ENCODE peak calls at places on chromosomes 5 and 9, in eight cellular contexts. One of them, this sample, is unnamed.

GRCh38 chr5:174831985-174832384 is 107.6 kb downstream of the MSX2 start:
- DNase-seq in psoas muscle: no peak
- DNase-seq in neuronal stem cell: no peak
- DNase-seq in GM23248: no peak
- DNase-seq in CD8-positive, alpha-beta memory T cell: no peak
- DNase-seq in thoracic aorta: no peak
- DNase-seq in adrenal gland: no peak
- DNase-seq in CD4-positive, alpha-beta memory T cell: no peak
- DNase-seq in this sample: no peak

GRCh38 chr5:72499730-72500129 is 7.5 kb downstream of the ZNF366 start:
- DNase-seq in CD4-positive, alpha-beta memory T cell: no peak
- DNase-seq in GM23248: no peak
- DNase-seq in adrenal gland: no peak
- DNase-seq in neuronal stem cell: no peak
- DNase-seq in psoas muscle: peak; percentile 60
- DNase-seq in thoracic aorta: no peak
- DNase-seq in CD8-positive, alpha-beta memory T cell: no peak
- DNase-seq in this sample: no peak

GRCh38 chr9:18906656-18907395 is 126.2 kb downstream of the SAXO1 start:
- DNase-seq in CD4-positive, alpha-beta memory T cell: no peak
- DNase-seq in adrenal gland: peak; percentile 47
- DNase-seq in CD8-positive, alpha-beta memory T cell: no peak
- DNase-seq in psoas muscle: no peak
- DNase-seq in thoracic aorta: no peak
- DNase-seq in GM23248: peak; percentile 85
- DNase-seq in neuronal stem cell: no peak
- DNase-seq in this sample: no peak

GRCh38 chr9:22643541-22643940 is 196.9 kb downstream of the DMRTA1 start:
- DNase-seq in adrenal gland: no peak
- DNase-seq in thoracic aorta: no peak
- DNase-seq in CD4-positive, alpha-beta memory T cell: no peak
- DNase-seq in CD8-positive, alpha-beta memory T cell: no peak
- DNase-seq in neuronal stem cell: no peak
- DNase-seq in GM23248: peak; percentile 50
- DNase-seq in psoas muscle: no peak
- DNase-seq in this sample: no peak

GRCh38 chr5:139848508-139849100 is 53.0 kb downstream of the PSD2 start:
- DNase-seq in psoas muscle: no peak
- DNase-seq in CD8-positive, alpha-beta memory T cell: no peak
- DNase-seq in neuronal stem cell: no peak
- DNase-seq in adrenal gland: peak; percentile 24
- DNase-seq in GM23248: no peak
- DNase-seq in CD4-positive, alpha-beta memory T cell: no peak
- DNase-seq in thoracic aorta: no peak
- DNase-seq in this sample: no peak

GRCh38 chr5:141637266-141637692 is 482 bp downstream of the RELL2 start:
- DNase-seq in neuronal stem cell: peak; percentile 26
- DNase-seq in CD4-positive, alpha-beta memory T cell: peak; percentile 69
- DNase-seq in thoracic aorta: no peak
- DNase-seq in CD8-positive, alpha-beta memory T cell: peak; percentile 46
- DNase-seq in psoas muscle: no peak
- DNase-seq in adrenal gland: no peak
- DNase-seq in GM23248: peak; percentile 40
- DNase-seq in this sample: no peak

GRCh38 chr5:141680751-141681201 is 1.3 kb downstream of the ARAP3 start:
- DNase-seq in GM23248: no peak
- DNase-seq in CD4-positive, alpha-beta memory T cell: no peak
- DNase-seq in adrenal gland: peak; percentile 69
- DNase-seq in CD8-positive, alpha-beta memory T cell: no peak
- DNase-seq in psoas muscle: no peak
- DNase-seq in thoracic aorta: no peak
- DNase-seq in neuronal stem cell: peak; percentile 79
- DNase-seq in this sample: no peak

GRCh38 chr9:132983814-132984201 is 5.3 kb downstream of the GFI1B start:
- DNase-seq in thoracic aorta: no peak
- DNase-seq in psoas muscle: no peak
- DNase-seq in CD8-positive, alpha-beta memory T cell: no peak
- DNase-seq in adrenal gland: no peak
- DNase-seq in CD4-positive, alpha-beta memory T cell: no peak
- DNase-seq in neuronal stem cell: no peak
- DNase-seq in GM23248: no peak
- DNase-seq in this sample: no peak

GRCh38 chr9:123597926-123598556 is 242.0 kb downstream of the CRB2 start:
- DNase-seq in GM23248: no peak
- DNase-seq in thoracic aorta: no peak
- DNase-seq in adrenal gland: no peak
- DNase-seq in neuronal stem cell: no peak
- DNase-seq in CD4-positive, alpha-beta memory T cell: no peak
- DNase-seq in CD8-positive, alpha-beta memory T cell: no peak
- DNase-seq in psoas muscle: no peak
- DNase-seq in this sample: no peak

GRCh38 chr5:104538835-104539234 is 976.2 kb upstream of the NUDT12 start:
- DNase-seq in adrenal gland: no peak
- DNase-seq in GM23248: no peak
- DNase-seq in CD4-positive, alpha-beta memory T cell: no peak
- DNase-seq in CD8-positive, alpha-beta memory T cell: no peak
- DNase-seq in neuronal stem cell: no peak
- DNase-seq in thoracic aorta: no peak
- DNase-seq in psoas muscle: no peak
- DNase-seq in this sample: no peak

GRCh38 chr5:111699324-111699723 is 57.7 kb downstream of the NREP start:
- DNase-seq in GM23248: no peak
- DNase-seq in psoas muscle: no peak
- DNase-seq in adrenal gland: no peak
- DNase-seq in thoracic aorta: no peak
- DNase-seq in CD8-positive, alpha-beta memory T cell: no peak
- DNase-seq in neuronal stem cell: no peak
- DNase-seq in CD4-positive, alpha-beta memory T cell: no peak
- DNase-seq in this sample: no peak

GRCh38 chr9:105053209-105053652 is 125.3 kb upstream of the ABCA1 start:
- DNase-seq in psoas muscle: peak; percentile 49
- DNase-seq in adrenal gland: peak; percentile 83
- DNase-seq in neuronal stem cell: no peak
- DNase-seq in CD4-positive, alpha-beta memory T cell: no peak
- DNase-seq in CD8-positive, alpha-beta memory T cell: no peak
- DNase-seq in thoracic aorta: no peak
- DNase-seq in GM23248: peak; percentile 87
- DNase-seq in this sample: no peak

GRCh38 chr9:114031948-114032688 is 46.0 kb downstream of the AMBP start:
- DNase-seq in thoracic aorta: no peak
- DNase-seq in psoas muscle: no peak
- DNase-seq in adrenal gland: no peak
- DNase-seq in neuronal stem cell: no peak
- DNase-seq in GM23248: no peak
- DNase-seq in CD8-positive, alpha-beta memory T cell: no peak
- DNase-seq in CD4-positive, alpha-beta memory T cell: no peak
- DNase-seq in this sample: no peak

GRCh38 chr5:34022131-34022705 is 14.4 kb upstream of the AMACR start:
- DNase-seq in neuronal stem cell: no peak
- DNase-seq in GM23248: peak; percentile 74
- DNase-seq in psoas muscle: no peak
- DNase-seq in CD8-positive, alpha-beta memory T cell: no peak
- DNase-seq in adrenal gland: no peak
- DNase-seq in CD4-positive, alpha-beta memory T cell: no peak
- DNase-seq in thoracic aorta: no peak
- DNase-seq in this sample: no peak

GRCh38 chr5:115194671-115195070 is 25.0 kb upstream of the TRIM36 start:
- DNase-seq in CD8-positive, alpha-beta memory T cell: no peak
- DNase-seq in neuronal stem cell: no peak
- DNase-seq in thoracic aorta: no peak
- DNase-seq in GM23248: peak; percentile 52
- DNase-seq in psoas muscle: no peak
- DNase-seq in CD4-positive, alpha-beta memory T cell: no peak
- DNase-seq in adrenal gland: no peak
- DNase-seq in this sample: peak; percentile 78

GRCh38 chr9:33475357-33475756 is 1.6 kb upstream of the NOL6 start:
- DNase-seq in CD8-positive, alpha-beta memory T cell: no peak
- DNase-seq in GM23248: no peak
- DNase-seq in CD4-positive, alpha-beta memory T cell: no peak
- DNase-seq in adrenal gland: no peak
- DNase-seq in neuronal stem cell: no peak
- DNase-seq in psoas muscle: no peak
- DNase-seq in thoracic aorta: no peak
- DNase-seq in this sample: no peak

GRCh38 chr5:87899109-87900100 is 369.2 kb downstream of the TMEM161B start:
- DNase-seq in CD8-positive, alpha-beta memory T cell: no peak
- DNase-seq in CD4-positive, alpha-beta memory T cell: no peak
- DNase-seq in neuronal stem cell: peak; percentile 90
- DNase-seq in psoas muscle: peak; percentile 73
- DNase-seq in adrenal gland: no peak
- DNase-seq in thoracic aorta: no peak
- DNase-seq in GM23248: peak; percentile 1
- DNase-seq in this sample: no peak

GRCh38 chr5:41392016-41392415 is 118.4 kb downstream of the PLCXD3 start:
- DNase-seq in GM23248: no peak
- DNase-seq in thoracic aorta: no peak
- DNase-seq in CD8-positive, alpha-beta memory T cell: no peak
- DNase-seq in adrenal gland: no peak
- DNase-seq in neuronal stem cell: no peak
- DNase-seq in psoas muscle: no peak
- DNase-seq in CD4-positive, alpha-beta memory T cell: no peak
- DNase-seq in this sample: no peak

GRCh38 chr9:136405481-136405880 is 4.9 kb downstream of the ENTR1 start:
- DNase-seq in CD8-positive, alpha-beta memory T cell: no peak
- DNase-seq in neuronal stem cell: no peak
- DNase-seq in CD4-positive, alpha-beta memory T cell: no peak
- DNase-seq in adrenal gland: peak; percentile 61
- DNase-seq in thoracic aorta: no peak
- DNase-seq in psoas muscle: no peak
- DNase-seq in GM23248: no peak
- DNase-seq in this sample: no peak
- H3K36me3 ChIP-seq in CD8-positive, alpha-beta memory T cell: peaks cover 8% of the 10 kb centered on the region
- H3K36me3 ChIP-seq in neuronal stem cell: peaks cover 41% of the 10 kb centered on the region
- H3K36me3 ChIP-seq in CD4-positive, alpha-beta memory T cell: peaks cover 18% of the 10 kb centered on the region
- H3K36me3 ChIP-seq in adrenal gland: no peaks in the 10 kb centered on the region
- H3K36me3 ChIP-seq in thoracic aorta: peaks cover 15% of the 10 kb centered on the region
- H3K36me3 ChIP-seq in psoas muscle: no peaks in the 10 kb centered on the region
- H3K36me3 ChIP-seq in GM23248: peaks cover 4% of the 10 kb centered on the region
- H3K36me3 ChIP-seq in this sample: peaks cover 47% of the 10 kb centered on the region

DNA sequence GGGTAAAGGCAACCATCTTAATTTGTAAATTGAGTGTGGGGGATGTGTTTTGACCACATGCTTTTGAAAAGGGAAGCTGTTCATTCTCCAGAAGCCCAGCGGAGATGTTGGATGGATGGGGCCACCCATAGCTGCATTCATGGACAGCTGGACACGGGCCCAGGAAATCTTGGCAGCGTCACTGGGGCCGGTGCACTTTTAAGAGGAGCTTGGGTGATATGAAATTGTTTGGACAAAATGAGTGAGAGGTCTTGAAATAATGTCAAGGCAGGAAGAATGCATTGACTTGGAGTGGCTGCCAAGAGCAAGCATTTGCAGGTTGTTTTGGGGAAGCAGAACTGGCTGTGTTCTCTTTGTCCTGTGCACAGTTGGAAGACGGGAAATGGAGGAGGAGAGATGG is 33.6 kb downstream of the SYK start:
- DNase-seq in thoracic aorta: no peak
- DNase-seq in CD8-positive, alpha-beta memory T cell: no peak
- DNase-seq in neuronal stem cell: no peak
- DNase-seq in GM23248: no peak
- DNase-seq in psoas muscle: no peak
- DNase-seq in CD4-positive, alpha-beta memory T cell: no peak
- DNase-seq in adrenal gland: no peak
- DNase-seq in this sample: no peak
- H3K36me3 ChIP-seq in thoracic aorta: no peaks in the 10 kb centered on the region
- H3K36me3 ChIP-seq in CD8-positive, alpha-beta memory T cell: no peaks in the 10 kb centered on the region
- H3K36me3 ChIP-seq in neuronal stem cell: no peaks in the 10 kb centered on the region
- H3K36me3 ChIP-seq in GM23248: no peaks in the 10 kb centered on the region
- H3K36me3 ChIP-seq in psoas muscle: no peaks in the 10 kb centered on the region
- H3K36me3 ChIP-seq in CD4-positive, alpha-beta memory T cell: no peaks in the 10 kb centered on the region
- H3K36me3 ChIP-seq in adrenal gland: no peaks in the 10 kb centered on the region
- H3K36me3 ChIP-seq in this sample: no peaks in the 10 kb centered on the region

DNA sequence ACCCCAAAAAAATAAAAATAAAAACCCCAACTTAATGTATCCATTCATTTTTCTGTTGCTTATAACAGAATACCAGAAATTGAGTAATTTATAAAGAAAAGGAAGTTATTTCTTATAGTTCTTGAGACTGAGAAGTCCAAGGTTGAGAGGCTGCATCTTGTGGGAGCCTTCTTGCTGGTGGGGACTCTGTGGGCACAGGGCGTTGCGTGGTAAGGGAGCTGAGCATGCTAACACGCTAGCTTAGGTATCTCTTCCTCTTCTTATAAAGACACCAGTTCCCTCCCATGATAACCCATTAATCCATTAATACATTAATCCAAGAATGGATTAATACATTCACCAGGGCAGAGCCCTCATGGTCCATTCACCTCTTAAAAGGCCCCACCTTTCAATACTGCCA is 150.9 kb downstream of the ZSWIM6 start:
- DNase-seq in CD4-positive, alpha-beta memory T cell: no peak
- DNase-seq in GM23248: no peak
- DNase-seq in thoracic aorta: no peak
- DNase-seq in neuronal stem cell: no peak
- DNase-seq in CD8-positive, alpha-beta memory T cell: no peak
- DNase-seq in psoas muscle: no peak
- DNase-seq in adrenal gland: no peak
- DNase-seq in this sample: no peak
- H3K36me3 ChIP-seq in CD4-positive, alpha-beta memory T cell: no peaks in the 10 kb centered on the region
- H3K36me3 ChIP-seq in GM23248: no peaks in the 10 kb centered on the region
- H3K36me3 ChIP-seq in thoracic aorta: no peaks in the 10 kb centered on the region
- H3K36me3 ChIP-seq in neuronal stem cell: peaks cover 4% of the 10 kb centered on the region
- H3K36me3 ChIP-seq in CD8-positive, alpha-beta memory T cell: no peaks in the 10 kb centered on the region
- H3K36me3 ChIP-seq in psoas muscle: no peaks in the 10 kb centered on the region
- H3K36me3 ChIP-seq in adrenal gland: no peaks in the 10 kb centered on the region
- H3K36me3 ChIP-seq in this sample: peaks cover 93% of the 10 kb centered on the region

GRCh38 chr9:88998911-88999310 is 7.6 kb downstream of the S1PR3 start:
- DNase-seq in CD8-positive, alpha-beta memory T cell: no peak
- DNase-seq in neuronal stem cell: no peak
- DNase-seq in psoas muscle: peak; percentile 79
- DNase-seq in adrenal gland: peak; percentile 96
- DNase-seq in thoracic aorta: peak; percentile 60
- DNase-seq in GM23248: peak; percentile 57
- DNase-seq in CD4-positive, alpha-beta memory T cell: no peak
- DNase-seq in this sample: no peak
- H3K36me3 ChIP-seq in CD8-positive, alpha-beta memory T cell: no peaks in the 10 kb centered on the region
- H3K36me3 ChIP-seq in neuronal stem cell: peaks cover 14% of the 10 kb centered on the region
- H3K36me3 ChIP-seq in psoas muscle: no peaks in the 10 kb centered on the region
- H3K36me3 ChIP-seq in adrenal gland: no peaks in the 10 kb centered on the region
- H3K36me3 ChIP-seq in thoracic aorta: peaks cover 25% of the 10 kb centered on the region
- H3K36me3 ChIP-seq in GM23248: no peaks in the 10 kb centered on the region
- H3K36me3 ChIP-seq in CD4-positive, alpha-beta memory T cell: no peaks in the 10 kb centered on the region
- H3K36me3 ChIP-seq in this sample: no peaks in the 10 kb centered on the region

GRCh38 chr9:134041649-134041962 is 16.3 kb downstream of the BRD3OS start:
- DNase-seq in CD8-positive, alpha-beta memory T cell: no peak
- DNase-seq in neuronal stem cell: no peak
- DNase-seq in adrenal gland: no peak
- DNase-seq in thoracic aorta: no peak
- DNase-seq in psoas muscle: no peak
- DNase-seq in CD4-positive, alpha-beta memory T cell: no peak
- DNase-seq in GM23248: no peak
- DNase-seq in this sample: no peak
- H3K36me3 ChIP-seq in CD8-positive, alpha-beta memory T cell: peaks cover 5% of the 10 kb centered on the region
- H3K36me3 ChIP-seq in neuronal stem cell: peaks cover 65% of the 10 kb centered on the region
- H3K36me3 ChIP-seq in adrenal gland: no peaks in the 10 kb centered on the region
- H3K36me3 ChIP-seq in thoracic aorta: peaks cover 43% of the 10 kb centered on the region
- H3K36me3 ChIP-seq in psoas muscle: no peaks in the 10 kb centered on the region
- H3K36me3 ChIP-seq in CD4-positive, alpha-beta memory T cell: peaks cover 33% of the 10 kb centered on the region
- H3K36me3 ChIP-seq in GM23248: peaks cover 9% of the 10 kb centered on the region
- H3K36me3 ChIP-seq in this sample: peaks cover 70% of the 10 kb centered on the region

DNA sequence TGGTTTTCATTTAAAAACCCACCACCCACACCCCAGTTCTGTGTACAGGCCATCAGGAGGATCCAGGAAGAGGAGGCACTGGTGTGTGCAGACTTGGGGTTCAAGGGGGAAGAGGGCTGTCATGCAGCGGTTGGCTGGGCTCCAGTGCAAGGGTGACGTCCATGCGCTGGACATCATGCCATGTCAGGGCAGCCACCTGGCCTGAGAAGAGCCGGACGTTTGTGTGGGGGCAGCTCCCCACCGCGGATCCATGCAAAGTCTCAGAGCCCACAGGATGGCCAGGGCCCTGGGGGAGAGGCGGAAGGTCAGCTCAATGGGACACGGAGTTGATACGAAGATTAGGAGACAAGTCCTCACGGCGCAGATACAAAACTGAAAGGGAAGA is 11.1 kb downstream of the BRD9 start:
- DNase-seq in CD4-positive, alpha-beta memory T cell: no peak
- DNase-seq in CD8-positive, alpha-beta memory T cell: no peak
- DNase-seq in thoracic aorta: no peak
- DNase-seq in psoas muscle: no peak
- DNase-seq in neuronal stem cell: no peak
- DNase-seq in adrenal gland: no peak
- DNase-seq in GM23248: no peak
- DNase-seq in this sample: no peak
- H3K36me3 ChIP-seq in CD4-positive, alpha-beta memory T cell: peaks cover 64% of the 10 kb centered on the region
- H3K36me3 ChIP-seq in CD8-positive, alpha-beta memory T cell: peaks cover 53% of the 10 kb centered on the region
- H3K36me3 ChIP-seq in thoracic aorta: peaks cover 61% of the 10 kb centered on the region
- H3K36me3 ChIP-seq in psoas muscle: peaks cover 12% of the 10 kb centered on the region
- H3K36me3 ChIP-seq in neuronal stem cell: peaks cover 66% of the 10 kb centered on the region
- H3K36me3 ChIP-seq in adrenal gland: no peaks in the 10 kb centered on the region
- H3K36me3 ChIP-seq in GM23248: peaks cover 14% of the 10 kb centered on the region
- H3K36me3 ChIP-seq in this sample: peaks cover 74% of the 10 kb centered on the region